ENCODE peak calls at places on chromosomes 16 and 17, in seven cellular contexts. S is hepatocyte, W is neural progenitor cell, G is uterus, Y is thoracic aorta, K is A549, H is body of pancreas. R is an unnamed sample.

GRCh38 chr17:50269477-50270429 is 4.5 kb upstream of the TMEM92 start:
- DNase-seq in W (peak; percentile 75), G (peak; percentile 86), Y (no peak), S (peak; percentile 86), H (peak; percentile 67), K (peak; percentile 79), R (peak; percentile 88)

GRCh38 chr17:37492167-37492566 is 2.5 kb downstream of the DUSP14 start:
- DNase-seq in H (no peak), K (no peak), W (no peak), Y (no peak), G (no peak), S (no peak), R (no peak)

GRCh38 chr16:85126731-85127662 is 14.7 kb upstream of the CIBAR2 start:
- DNase-seq in G (peak; percentile 72), W (peak; percentile 69), S (peak; percentile 73), K (no peak), Y (no peak), H (peak; percentile 29), R (peak; percentile 82)

GRCh38 chr16:87648236-87648635 is 45.9 kb downstream of the JPH3 start:
- DNase-seq in K (no peak), H (no peak), S (no peak), W (no peak), G (no peak), Y (no peak), R (no peak)

GRCh38 chr16:29719063-29719462 is 26.7 kb downstream of the C16orf54 start:
- DNase-seq in Y (no peak), K (no peak), S (no peak), W (no peak), H (no peak), G (no peak), R (no peak)

GRCh38 chr17:59840908-59841666 is 51.7 kb downstream of the TUBD1 start:
- DNase-seq in H (no peak), G (no peak), W (no peak), K (peak; percentile 78), Y (no peak), S (no peak), R (peak; percentile 51)

GRCh38 chr16:19102187-19102872 is 11.4 kb upstream of the ITPRIPL2 start:
- DNase-seq in K (no peak), Y (no peak), G (no peak), W (no peak), S (no peak), H (no peak), R (no peak)

GRCh38 chr17:43199633-43200032 is 12.0 kb upstream of the TMEM106A start:
- DNase-seq in K (no peak), S (no peak), H (no peak), W (no peak), Y (no peak), G (no peak), R (no peak)

GRCh38 chr16:12412252-12412651 is 391.4 kb downstream of the CPPED1 start:
- DNase-seq in W (no peak), K (no peak), S (no peak), Y (no peak), G (no peak), H (no peak), R (no peak)

GRCh38 chr17:6495450-6496115 is 51.3 kb downstream of the PIMREG start:
- DNase-seq in W (no peak), K (no peak), S (no peak), H (no peak), G (no peak), Y (no peak), R (no peak)

GRCh38 chr16:77585852-77586251 is 136.5 kb upstream of the NUDT7 start:
- DNase-seq in S (no peak), G (no peak), K (peak; percentile 57), H (no peak), Y (no peak), W (no peak), R (peak; percentile 61)

GRCh38 chr17:80109066-80109618 is 7.8 kb downstream of the GAA start:
- DNase-seq in H (no peak), Y (no peak), K (no peak), G (no peak), S (peak; percentile 2), W (no peak), R (no peak)

DNA sequence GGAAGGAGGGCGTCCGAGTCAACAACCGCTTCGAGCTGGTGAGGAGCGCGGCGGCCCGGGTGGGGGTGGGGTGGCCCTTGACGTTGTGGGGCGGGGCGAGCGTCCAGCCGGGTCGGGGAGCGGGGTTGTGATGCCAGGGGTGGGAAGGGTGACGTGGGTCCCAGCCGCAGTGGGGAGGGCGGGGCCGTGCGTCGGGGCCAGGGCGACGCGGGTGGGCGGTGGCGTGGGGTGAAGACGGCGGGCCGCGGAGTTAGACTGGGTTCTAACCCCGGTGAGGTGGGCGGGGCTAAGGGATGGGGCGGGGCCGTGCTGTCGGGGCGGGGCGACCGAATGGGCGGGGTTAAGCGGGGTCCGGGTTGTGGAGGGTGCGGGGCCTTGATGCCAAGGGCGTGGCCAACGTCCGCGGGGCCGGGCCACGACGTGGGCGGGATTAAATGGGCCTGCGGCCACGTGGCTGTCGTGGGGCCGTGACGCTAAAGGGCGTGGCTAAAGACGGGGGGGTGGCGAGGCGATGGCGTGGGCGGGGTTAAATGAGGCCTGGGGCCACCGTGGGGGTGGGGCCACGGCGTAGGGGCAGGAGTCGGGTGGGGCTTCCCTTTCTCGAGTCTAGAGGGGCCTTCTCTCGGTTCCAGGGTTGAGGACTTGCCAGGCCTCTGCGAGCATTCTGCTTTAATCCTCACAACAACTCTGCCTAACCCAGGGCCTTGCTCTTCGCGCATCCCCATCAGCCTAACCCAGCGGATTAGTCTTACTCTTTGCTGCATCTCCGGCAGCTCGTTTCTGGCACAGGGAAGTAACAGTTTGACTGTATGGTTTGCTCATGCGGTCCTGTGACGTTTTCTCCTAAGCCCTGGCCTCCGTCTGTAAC is 664 bp downstream of the TCF25 start:
- DNase-seq in G (peak; percentile 95), Y (peak; percentile 85), S (peak; percentile 98), K (peak; percentile 98), W (peak; percentile 96), H (peak; percentile 95), R (peak; percentile 95)
- TF ChIP-seq CTCF in G (no peak), Y (no peak), S (peak; percentile 10), K (no peak), W (no peak), H (no peak), R (no peak)

GRCh38 chr17:10117085-10117484 is 81.3 kb downstream of the GAS7 start:
- DNase-seq in S (no peak), Y (no peak), H (no peak), W (no peak), K (no peak), G (no peak), R (no peak)

GRCh38 chr17:10116676-10117075 is 81.7 kb downstream of the GAS7 start:
- DNase-seq in Y (no peak), K (no peak), G (no peak), H (no peak), W (no peak), S (no peak), R (no peak)

GRCh38 chr17:10115536-10115932 is 82.9 kb downstream of the GAS7 start:
- DNase-seq in S (no peak), W (no peak), Y (no peak), H (no peak), G (no peak), K (no peak), R (no peak)

GRCh38 chr17:10116267-10116666 is 82.1 kb downstream of the GAS7 start:
- DNase-seq in G (no peak), K (no peak), W (no peak), H (no peak), Y (no peak), S (no peak), R (no peak)

DNA sequence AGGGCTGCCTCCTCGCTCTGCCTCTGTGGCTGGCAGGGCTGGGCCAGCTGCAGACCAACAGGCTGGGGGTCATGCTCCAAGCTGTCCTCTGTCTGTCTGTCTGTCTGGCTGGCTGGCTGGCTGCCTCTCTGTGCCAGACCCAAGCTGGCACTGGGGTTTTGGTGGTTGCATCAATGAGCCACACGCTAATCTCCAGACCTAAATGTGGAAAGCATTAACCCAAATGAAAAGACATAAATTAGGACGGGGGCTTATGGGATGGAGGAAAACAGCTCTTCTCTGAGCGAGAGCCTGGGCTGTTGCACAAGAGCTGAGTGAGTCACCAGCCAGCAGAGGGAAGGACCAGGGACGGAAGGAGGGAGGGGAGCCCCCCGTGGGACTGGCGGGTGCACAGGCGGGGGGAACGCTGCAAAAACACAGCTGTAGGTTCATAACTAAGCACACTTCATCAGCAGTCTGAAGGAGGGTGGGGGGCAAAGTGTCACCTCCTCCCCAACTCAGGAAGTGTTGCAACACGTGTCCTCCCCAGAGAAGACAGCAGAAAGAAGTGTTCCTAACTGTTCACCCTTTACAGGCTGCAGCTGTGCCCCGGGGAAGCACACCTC is 83.4 kb downstream of the GAS7 start:
- DNase-seq in G (peak; percentile 99), Y (peak; percentile 81), K (peak; percentile 57), S (peak; percentile 91), H (peak; percentile 89), W (no peak), R (peak; percentile 98)
- H3K4me3 ChIP-seq in G (peak overlapping the region; percentile 16), Y (peak overlapping the region; percentile 56), K (peak overlapping the region; percentile 28), S (no peak overlapping the region), H (no peak overlapping the region), W (no peak overlapping the region), R (peak overlapping the region; percentile 27)

DNA sequence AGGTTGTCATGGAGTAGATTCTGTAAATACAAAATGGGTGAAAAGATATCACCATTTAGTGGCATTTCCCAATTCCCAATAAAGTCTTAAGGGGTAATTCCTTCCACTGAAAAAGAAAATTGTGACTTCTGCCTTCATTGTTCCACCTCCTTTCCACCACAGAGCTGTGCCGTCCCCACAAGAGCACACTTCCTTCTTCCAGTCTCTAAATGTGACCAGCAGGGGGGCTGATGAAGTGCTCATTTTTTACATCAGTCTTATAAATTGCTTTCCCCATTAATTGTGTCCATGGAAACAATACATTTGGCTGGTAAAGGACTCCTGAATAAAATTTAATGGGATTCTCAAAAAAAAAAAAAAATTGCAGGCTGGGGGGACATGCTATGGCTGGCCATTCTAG is 260.8 kb upstream of the PSMD7 start:
- DNase-seq in S (peak; percentile 16), W (peak; percentile 52), Y (no peak), H (no peak), K (peak; percentile 25), G (no peak), R (peak; percentile 4)
- TF ChIP-seq CTCF in S (peak; percentile 40), W (peak; percentile 44), Y (no peak), H (no peak), K (peak; percentile 6), G (no peak), R (peak; percentile 14)

DNA sequence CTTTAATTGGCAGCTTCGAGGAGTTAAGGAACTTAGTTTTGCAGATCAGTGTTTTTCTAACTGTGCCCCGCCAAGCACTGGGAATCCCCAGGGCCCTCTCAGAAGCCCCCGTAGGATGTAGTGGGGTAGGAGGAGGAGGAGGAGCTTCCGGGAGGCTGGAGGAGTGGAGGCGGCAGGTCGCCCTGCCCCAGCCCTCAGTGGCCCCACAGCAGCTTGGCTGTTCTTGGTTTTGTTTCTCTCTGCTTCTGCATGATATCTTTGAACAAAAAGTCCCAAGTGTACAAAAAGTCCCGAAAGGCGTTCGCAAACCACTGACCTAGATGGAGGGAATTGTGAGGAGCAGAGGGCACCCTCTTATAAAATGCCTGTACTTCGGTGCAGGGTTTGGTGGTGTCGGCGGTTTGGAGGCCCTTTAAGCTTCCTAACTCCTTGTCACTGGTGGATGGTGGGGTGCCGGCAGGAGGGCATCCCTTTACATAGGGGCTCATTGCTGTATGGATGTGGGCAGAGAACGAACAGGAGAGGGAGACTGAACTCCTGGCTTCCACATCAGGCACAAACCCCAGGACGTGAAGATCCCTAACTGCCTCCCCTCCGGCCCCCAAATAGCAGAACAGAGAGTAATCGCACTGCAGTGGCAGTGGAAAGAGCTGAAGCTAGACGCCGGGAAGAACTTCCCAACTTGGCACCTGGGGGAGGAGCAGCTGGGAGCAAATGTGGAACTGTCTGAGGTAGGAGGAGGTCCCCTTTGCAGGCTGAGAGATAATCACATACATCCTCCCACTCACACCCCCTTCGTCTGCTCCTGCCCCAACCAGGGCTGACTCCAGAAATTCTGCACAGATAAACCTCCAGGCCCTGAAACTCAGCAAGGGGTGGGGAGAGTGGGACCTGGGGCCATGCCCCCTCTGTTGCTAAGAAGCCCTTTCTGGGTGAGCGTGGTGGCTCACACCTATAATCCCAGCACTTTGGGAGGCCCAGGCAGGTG is 20.1 kb downstream of the EPOP start:
- DNase-seq in S (no peak), Y (no peak), K (no peak), W (no peak), H (no peak), G (no peak), R (no peak)
- H3K4me3 ChIP-seq in S (no peak overlapping the region), Y (no peak overlapping the region), K (no peak overlapping the region), W (no peak overlapping the region), H (no peak overlapping the region), G (no peak overlapping the region), R (no peak overlapping the region)